ENCODE peak calls at places on chromosomes 2 and 18, in seven cellular contexts. B is Daoy; L is neural crest cell; K is posterior cingulate gyrus; N is foreskin keratinocyte; V is activated CD4-positive, alpha-beta T cell treated with anti-CD3 and anti-CD28 coated beads for 48 hours; Q is transverse colon. O is an unnamed sample.
A peak's percentile ranks its signal among the peaks of the same experiment; 100 is the strongest.

GRCh38 chr2:46471705-46472104 is 7.7 kb upstream of the TMEM247 start:
- DNase-seq in K (no peak), Q (no peak), B (no peak), L (no peak), V (no peak), N (no peak), O (no peak)

GRCh38 chr18:61743775-61744531 is 148.9 kb downstream of the RNF152 start:
- DNase-seq in Q (no peak), N (no peak), K (no peak), B (no peak), L (no peak), V (no peak), O (no peak)

GRCh38 chr2:64888591-64889309 is 100.4 kb upstream of the SLC1A4 start:
- DNase-seq in N (peak; percentile 55), V (no peak), B (peak; percentile 71), K (no peak), L (no peak), Q (no peak), O (no peak)

GRCh38 chr2:54895735-54896134 is 154.5 kb downstream of the RTN4 start:
- DNase-seq in V (no peak), L (no peak), B (no peak), Q (no peak), K (no peak), N (no peak), O (no peak)

GRCh38 chr2:145623136-145623535 is 1103.2 kb upstream of the ZEB2 start:
- DNase-seq in L (no peak), B (peak; percentile 26), V (no peak), Q (no peak), N (no peak), K (no peak), O (no peak)

GRCh38 chr2:54067851-54068375 is 47.5 kb upstream of the ACYP2 start:
- DNase-seq in B (no peak), Q (no peak), L (no peak), N (no peak), K (no peak), V (no peak), O (no peak)

GRCh38 chr2:144004742-144005141 is 515.2 kb downstream of the ZEB2 start:
- DNase-seq in L (no peak), B (no peak), Q (no peak), V (no peak), N (no peak), K (peak; percentile 46), O (no peak)

GRCh38 chr18:8661754-8662573 is 43.4 kb upstream of the MTCL1 start:
- DNase-seq in N (no peak), Q (peak; percentile 31), B (peak; percentile 34), V (no peak), L (peak; percentile 31), K (no peak), O (peak; percentile 89)

GRCh38 chr2:33505966-33506365 is 29.5 kb downstream of the RASGRP3 start:
- DNase-seq in K (no peak), Q (no peak), L (no peak), N (no peak), B (no peak), V (no peak), O (no peak)

GRCh38 chr2:148909114-148909513 is 34.1 kb downstream of the KIF5C start:
- DNase-seq in V (no peak), Q (no peak), L (no peak), K (peak; percentile 88), N (no peak), B (peak; percentile 72), O (no peak)

GRCh38 chr18:57026316-57026715 is 120.6 kb upstream of the BOD1L2 start:
- DNase-seq in Q (no peak), K (no peak), B (no peak), L (no peak), V (no peak), N (no peak), O (no peak)

GRCh38 chr2:42503291-42503690 is 9.5 kb upstream of the KCNG3 start:
- DNase-seq in K (no peak), B (peak; percentile 41), V (no peak), Q (no peak), N (no peak), L (no peak), O (no peak)

GRCh38 chr2:30346475-30347169 is 100.4 kb upstream of the LCLAT1 start:
- DNase-seq in N (no peak), Q (peak; percentile 33), B (no peak), K (peak; percentile 83), L (no peak), V (no peak), O (peak; percentile 30)

GRCh38 chr2:53475320-53475719 is 292.3 kb upstream of the CHAC2 start:
- DNase-seq in Q (no peak), V (no peak), K (no peak), L (no peak), B (peak; percentile 3), N (peak; percentile 82), O (no peak)

GRCh38 chr2:145939949-145940348 is 1420.0 kb upstream of the ZEB2 start:
- DNase-seq in L (no peak), Q (no peak), V (no peak), K (no peak), B (no peak), N (peak; percentile 59), O (no peak)

GRCh38 chr2:174522553-174522952 is 35.7 kb upstream of the GPR155 start:
- DNase-seq in K (no peak), Q (no peak), L (no peak), V (no peak), N (no peak), B (no peak), O (no peak)

GRCh38 chr18:79769698-79770500 is 27.8 kb upstream of the KCNG2 start:
- DNase-seq in V (no peak), L (no peak), Q (peak; percentile 1), K (no peak), B (no peak), N (no peak), O (no peak)

GRCh38 chr2:194020155-194020554 is 1636.9 kb upstream of the SLC39A10 start:
- DNase-seq in V (no peak), N (no peak), L (no peak), K (peak; percentile 69), Q (no peak), B (no peak), O (no peak)

GRCh38 chr2:85181093-85181685 is 48.0 kb downstream of the TCF7L1 start:
- DNase-seq in V (no peak), B (no peak), K (no peak), N (no peak), L (no peak), Q (no peak), O (no peak)

GRCh38 chr2:128635361-128635900 is 316.8 kb upstream of the HS6ST1 start:
- DNase-seq in K (no peak), L (no peak), B (peak; percentile 49), Q (no peak), V (no peak), N (no peak), O (no peak)

GRCh38 chr2:16548036-16548435 is 117.6 kb downstream of the CYRIA start:
- DNase-seq in B (no peak), V (no peak), Q (no peak), N (no peak), L (no peak), K (no peak), O (no peak)

GRCh38 chr2:152347076-152347475 is 12.1 kb downstream of the FMNL2 start:
- DNase-seq in Q (no peak), V (no peak), L (no peak), N (peak; percentile 60), K (no peak), B (peak; percentile 79), O (no peak)

GRCh38 chr2:238231251-238231793 is 8.5 kb downstream of the HES6 start:
- DNase-seq in B (no peak), Q (peak; percentile 75), L (peak; percentile 57), V (peak; percentile 83), N (peak; percentile 11), K (peak; percentile 98), O (no peak)

GRCh38 chr2:95031076-95031725 is 5.7 kb downstream of the MAL start:
- DNase-seq in L (no peak), B (no peak), K (peak; percentile 49), Q (no peak), V (no peak), N (no peak), O (no peak)

GRCh38 chr2:12884713-12885282 is 168.1 kb downstream of the TRIB2 start:
- DNase-seq in Q (no peak), V (no peak), N (peak; percentile 5), L (no peak), B (peak; percentile 79), K (no peak), O (no peak)

GRCh38 chr2:106073608-106074406 is 120.3 kb downstream of the UXS1 start:
- DNase-seq in N (no peak), B (no peak), K (no peak), L (no peak), Q (no peak), V (no peak), O (no peak)

GRCh38 chr2:195533771-195534642 is 123.0 kb upstream of the SLC39A10 start:
- DNase-seq in K (peak; percentile 94), Q (peak; percentile 19), L (no peak), V (peak; percentile 84), N (peak; percentile 68), B (peak; percentile 84), O (no peak)

GRCh38 chr2:4745596-4745995 is 946.6 kb upstream of the SOX11 start:
- DNase-seq in B (peak; percentile 30), L (no peak), Q (no peak), N (no peak), V (no peak), K (peak; percentile 75), O (no peak)

GRCh38 chr18:7953085-7953958 is 386.2 kb downstream of the PTPRM start:
- DNase-seq in B (no peak), V (no peak), N (no peak), K (no peak), Q (no peak), L (no peak), O (no peak)

GRCh38 chr2:214543386-214543955 is 132.6 kb downstream of the VWC2L start:
- DNase-seq in Q (no peak), B (no peak), K (no peak), L (no peak), N (peak; percentile 52), V (no peak), O (no peak)

GRCh38 chr18:44048846-44049245 is 631.8 kb upstream of the SETBP1 start:
- DNase-seq in Q (no peak), B (no peak), K (no peak), L (no peak), N (no peak), V (no peak), O (no peak)

GRCh38 chr2:186459009-186459408 is 27.1 kb upstream of the ZC3H15 start:
- DNase-seq in Q (no peak), K (no peak), V (no peak), L (no peak), B (no peak), N (no peak), O (no peak)

GRCh38 chr2:66561645-66562336 is 126.9 kb downstream of the MEIS1 start:
- DNase-seq in V (no peak), Q (no peak), K (no peak), B (peak; percentile 46), N (no peak), L (no peak), O (no peak)